ENCODE peak calls at places on chromosomes 1 and 21, in five cellular contexts. Z is amygdala; U is cardiac muscle cell; H is naive B cell; A is naive thymus-derived CD8-positive, alpha-beta T cell. O is an unnamed sample.

GRCh38 chr1:7385471-7386225 is 385.4 kb upstream of the VAMP3 start:
- DNase-seq in Z (no peak), U (no peak), H (no peak), A (no peak), O (no peak)

GRCh38 chr1:24993871-24994270 is 63.8 kb upstream of the RUNX3 start:
- DNase-seq in Z (no peak), U (no peak), H (no peak), A (no peak), O (no peak)

GRCh38 chr1:116310172-116310571 is 62.9 kb upstream of the ATP1A1 start:
- DNase-seq in Z (no peak), U (peak), H (no peak), A (no peak), O (no peak)

GRCh38 chr1:187696092-187696491 is 867.3 kb downstream of the PLA2G4A start:
- DNase-seq in Z (no peak), U (peak), H (no peak), A (no peak), O (no peak)

GRCh38 chr1:43548285-43549271 is 17.9 kb downstream of the PTPRF start:
- DNase-seq in Z (no peak), U (peak), H (no peak), A (no peak), O (no peak)

GRCh38 chr1:235266325-235266724 is 61.7 kb downstream of the ARID4B start:
- DNase-seq in Z (no peak), U (peak), H (no peak), A (no peak), O (no peak)

GRCh38 chr1:167650266-167651160 is 20.5 kb downstream of the RCSD1 start:
- DNase-seq in Z (no peak), U (no peak), H (peak), A (no peak), O (no peak)

GRCh38 chr1:227942716-227943261 is 4.9 kb downstream of the WNT9A start:
- DNase-seq in Z (no peak), U (no peak), H (no peak), A (no peak), O (no peak)

GRCh38 chr1:167548059-167548932 is 5.3 kb downstream of the CREG1 start:
- DNase-seq in Z (no peak), U (peak), H (no peak), A (no peak), O (no peak)

GRCh38 chr1:153353226-153353947 is 4.3 kb upstream of the S100A9 start:
- DNase-seq in Z (no peak), U (peak), H (no peak), A (no peak), O (no peak)

GRCh38 chr1:189524501-189524900 is 953.2 kb downstream of the BRINP3 start:
- DNase-seq in Z (no peak), U (peak), H (no peak), A (no peak), O (no peak)

GRCh38 chr1:19062258-19063029 is 106.0 kb upstream of the IFFO2 start:
- DNase-seq in Z (no peak), U (no peak), H (no peak), A (no peak), O (no peak)

GRCh38 chr21:44850208-44850800 is 23.2 kb downstream of the PTTG1IP start:
- DNase-seq in Z (no peak), U (no peak), H (no peak), A (no peak), O (no peak)

GRCh38 chr1:14745815-14746214 is 147.3 kb downstream of the KAZN start:
- DNase-seq in Z (no peak), U (no peak), H (no peak), A (no peak), O (no peak)

GRCh38 chr1:234923626-234924025 is 205.0 kb downstream of the TOMM20 start:
- DNase-seq in Z (no peak), U (no peak), H (no peak), A (no peak), O (no peak)